ENCODE peak calls at places on chromosomes 2 and 18, in five cellular contexts. One of them, this sample, is unnamed.

GRCh38 chr2:240197439-240198139 is 57.1 kb upstream of the OTOS start:
- DNase-seq in astrocyte of the spinal cord: no peak
- DNase-seq in kidney epithelial cell: no peak
- DNase-seq in GM12865: no peak
- DNase-seq in fibroblast of lung: no peak
- DNase-seq in this sample: no peak

GRCh38 chr2:218383892-218384519 is 1.9 kb downstream of the SLC11A1 start:
- DNase-seq in GM12865: no peak
- DNase-seq in kidney epithelial cell: no peak
- DNase-seq in astrocyte of the spinal cord: no peak
- DNase-seq in fibroblast of lung: no peak
- DNase-seq in this sample: no peak

GRCh38 chr2:84906108-84906899 is 848 bp downstream of the TMSB10 start:
- DNase-seq in fibroblast of lung: no peak
- DNase-seq in kidney epithelial cell: no peak
- DNase-seq in GM12865: peak; percentile 72
- DNase-seq in astrocyte of the spinal cord: no peak
- DNase-seq in this sample: no peak

GRCh38 chr2:33859191-33859590 is 260.1 kb upstream of the FAM98A start:
- DNase-seq in fibroblast of lung: no peak
- DNase-seq in kidney epithelial cell: no peak
- DNase-seq in GM12865: no peak
- DNase-seq in astrocyte of the spinal cord: no peak
- DNase-seq in this sample: no peak

GRCh38 chr2:142601794-142602193 is 275.7 kb upstream of the KYNU start:
- DNase-seq in kidney epithelial cell: no peak
- DNase-seq in fibroblast of lung: no peak
- DNase-seq in astrocyte of the spinal cord: no peak
- DNase-seq in GM12865: no peak
- DNase-seq in this sample: no peak

GRCh38 chr2:37663390-37663789 is 8.1 kb downstream of the CDC42EP3 start:
- DNase-seq in astrocyte of the spinal cord: no peak
- DNase-seq in fibroblast of lung: no peak
- DNase-seq in GM12865: no peak
- DNase-seq in kidney epithelial cell: no peak
- DNase-seq in this sample: no peak

GRCh38 chr2:217393585-217394032 is 533.7 kb upstream of the TNP1 start:
- DNase-seq in GM12865: no peak
- DNase-seq in astrocyte of the spinal cord: peak; percentile 64
- DNase-seq in kidney epithelial cell: peak; percentile 79
- DNase-seq in fibroblast of lung: peak; percentile 94
- DNase-seq in this sample: no peak

GRCh38 chr2:38146917-38147307 is 71.0 kb upstream of the CYP1B1 start:
- DNase-seq in astrocyte of the spinal cord: peak; percentile 99
- DNase-seq in fibroblast of lung: peak; percentile 97
- DNase-seq in kidney epithelial cell: peak; percentile 96
- DNase-seq in GM12865: peak; percentile 85
- DNase-seq in this sample: peak; percentile 99

GRCh38 chr2:165010556-165010955 is 55.2 kb upstream of the SLC38A11 start:
- DNase-seq in kidney epithelial cell: no peak
- DNase-seq in fibroblast of lung: no peak
- DNase-seq in astrocyte of the spinal cord: no peak
- DNase-seq in GM12865: no peak
- DNase-seq in this sample: no peak

GRCh38 chr2:85399183-85399455 is 11.0 kb downstream of the CAPG start:
- DNase-seq in astrocyte of the spinal cord: no peak
- DNase-seq in fibroblast of lung: no peak
- DNase-seq in GM12865: no peak
- DNase-seq in kidney epithelial cell: no peak
- DNase-seq in this sample: no peak

GRCh38 chr2:1749489-1749748 is 5.1 kb upstream of the PXDN start:
- DNase-seq in fibroblast of lung: no peak
- DNase-seq in kidney epithelial cell: no peak
- DNase-seq in GM12865: no peak
- DNase-seq in astrocyte of the spinal cord: no peak
- DNase-seq in this sample: no peak

GRCh38 chr2:12923907-12924610 is 207.3 kb downstream of the TRIB2 start:
- DNase-seq in GM12865: no peak
- DNase-seq in astrocyte of the spinal cord: peak; percentile 74
- DNase-seq in kidney epithelial cell: no peak
- DNase-seq in fibroblast of lung: peak; percentile 43
- DNase-seq in this sample: peak; percentile 47

GRCh38 chr2:78416625-78417300 is 608.7 kb upstream of the REG3G start:
- DNase-seq in fibroblast of lung: no peak
- DNase-seq in kidney epithelial cell: no peak
- DNase-seq in GM12865: no peak
- DNase-seq in astrocyte of the spinal cord: no peak
- DNase-seq in this sample: no peak

GRCh38 chr2:86337235-86338099 is at the start of gene REEP1:
- DNase-seq in fibroblast of lung: no peak
- DNase-seq in kidney epithelial cell: no peak
- DNase-seq in GM12865: peak; percentile 10
- DNase-seq in astrocyte of the spinal cord: peak; percentile 1
- DNase-seq in this sample: no peak

GRCh38 chr18:35736696-35737095 is 155.2 kb downstream of the GALNT1 start:
- DNase-seq in kidney epithelial cell: no peak
- DNase-seq in GM12865: no peak
- DNase-seq in fibroblast of lung: no peak
- DNase-seq in astrocyte of the spinal cord: no peak
- DNase-seq in this sample: no peak

GRCh38 chr2:143193121-143193520 is 63.9 kb downstream of the ARHGAP15 start:
- DNase-seq in kidney epithelial cell: no peak
- DNase-seq in astrocyte of the spinal cord: no peak
- DNase-seq in fibroblast of lung: no peak
- DNase-seq in GM12865: no peak
- DNase-seq in this sample: no peak

GRCh38 chr2:135132314-135132713 is 80.2 kb downstream of the RAB3GAP1 start:
- DNase-seq in fibroblast of lung: peak; percentile 52
- DNase-seq in GM12865: no peak
- DNase-seq in kidney epithelial cell: no peak
- DNase-seq in astrocyte of the spinal cord: peak; percentile 65
- DNase-seq in this sample: peak; percentile 67

GRCh38 chr2:200447139-200447855 is 62.6 kb downstream of the KCTD18 start:
- DNase-seq in kidney epithelial cell: no peak
- DNase-seq in fibroblast of lung: peak; percentile 49
- DNase-seq in GM12865: no peak
- DNase-seq in astrocyte of the spinal cord: no peak
- DNase-seq in this sample: peak; percentile 51

GRCh38 chr18:21897811-21898210 is 157.2 kb downstream of the MIB1 start:
- DNase-seq in fibroblast of lung: peak; percentile 46
- DNase-seq in GM12865: peak; percentile 59
- DNase-seq in kidney epithelial cell: no peak
- DNase-seq in astrocyte of the spinal cord: peak; percentile 41
- DNase-seq in this sample: peak; percentile 63

GRCh38 chr2:238155761-238156694 is 2.7 kb upstream of the ERFE start:
- DNase-seq in astrocyte of the spinal cord: no peak
- DNase-seq in GM12865: no peak
- DNase-seq in fibroblast of lung: peak; percentile 12
- DNase-seq in kidney epithelial cell: no peak
- DNase-seq in this sample: peak; percentile 23

GRCh38 chr2:241804326-241805276 is 4.4 kb upstream of the NEU4 start:
- DNase-seq in astrocyte of the spinal cord: no peak
- DNase-seq in fibroblast of lung: no peak
- DNase-seq in GM12865: peak; percentile 44
- DNase-seq in kidney epithelial cell: peak; percentile 23
- DNase-seq in this sample: peak; percentile 17

GRCh38 chr2:2769481-2770431 is 438.7 kb upstream of the MYT1L start:
- DNase-seq in GM12865: no peak
- DNase-seq in astrocyte of the spinal cord: no peak
- DNase-seq in fibroblast of lung: no peak
- DNase-seq in kidney epithelial cell: no peak
- DNase-seq in this sample: no peak

GRCh38 chr18:7901657-7902056 is 334.5 kb downstream of the PTPRM start:
- DNase-seq in astrocyte of the spinal cord: no peak
- DNase-seq in fibroblast of lung: peak; percentile 39
- DNase-seq in GM12865: no peak
- DNase-seq in kidney epithelial cell: no peak
- DNase-seq in this sample: no peak

GRCh38 chr2:40394030-40394429 is 57.9 kb downstream of the SLC8A1 start:
- DNase-seq in fibroblast of lung: no peak
- DNase-seq in astrocyte of the spinal cord: no peak
- DNase-seq in kidney epithelial cell: no peak
- DNase-seq in GM12865: no peak
- DNase-seq in this sample: no peak

GRCh38 chr18:26549103-26549485 is 741 bp upstream of the KCTD1 start:
- DNase-seq in astrocyte of the spinal cord: peak; percentile 54
- DNase-seq in fibroblast of lung: peak; percentile 46
- DNase-seq in kidney epithelial cell: no peak
- DNase-seq in GM12865: peak; percentile 58
- DNase-seq in this sample: peak; percentile 57

GRCh38 chr2:25158096-25158852 is 10.1 kb downstream of the POMC start:
- DNase-seq in GM12865: no peak
- DNase-seq in kidney epithelial cell: no peak
- DNase-seq in astrocyte of the spinal cord: no peak
- DNase-seq in fibroblast of lung: no peak
- DNase-seq in this sample: no peak

GRCh38 chr2:67782443-67782842 is 280.4 kb downstream of the C1D start:
- DNase-seq in kidney epithelial cell: no peak
- DNase-seq in GM12865: no peak
- DNase-seq in fibroblast of lung: peak; percentile 46
- DNase-seq in astrocyte of the spinal cord: peak; percentile 54
- DNase-seq in this sample: peak; percentile 76

GRCh38 chr2:176585291-176585690 is 316.0 kb downstream of the MTX2 start:
- DNase-seq in fibroblast of lung: no peak
- DNase-seq in kidney epithelial cell: no peak
- DNase-seq in astrocyte of the spinal cord: no peak
- DNase-seq in GM12865: no peak
- DNase-seq in this sample: no peak

GRCh38 chr2:176584333-176584732 is 315.1 kb downstream of the MTX2 start:
- DNase-seq in fibroblast of lung: no peak
- DNase-seq in astrocyte of the spinal cord: peak; percentile 36
- DNase-seq in kidney epithelial cell: peak; percentile 88
- DNase-seq in GM12865: no peak
- DNase-seq in this sample: no peak

GRCh38 chr2:176582990-176583481 is 313.8 kb downstream of the MTX2 start:
- DNase-seq in kidney epithelial cell: peak; percentile 98
- DNase-seq in GM12865: no peak
- DNase-seq in fibroblast of lung: peak; percentile 89
- DNase-seq in astrocyte of the spinal cord: peak; percentile 96
- DNase-seq in this sample: peak; percentile 96

GRCh38 chr2:176582183-176582582 is 312.9 kb downstream of the MTX2 start:
- DNase-seq in fibroblast of lung: no peak
- DNase-seq in astrocyte of the spinal cord: peak; percentile 13
- DNase-seq in GM12865: no peak
- DNase-seq in kidney epithelial cell: no peak
- DNase-seq in this sample: no peak

GRCh38 chr2:176583530-176584101 is 314.4 kb downstream of the MTX2 start:
- DNase-seq in GM12865: no peak
- DNase-seq in fibroblast of lung: peak; percentile 2
- DNase-seq in kidney epithelial cell: no peak
- DNase-seq in astrocyte of the spinal cord: peak; percentile 62
- DNase-seq in this sample: peak; percentile 48
- H3K4me3 ChIP-seq in GM12865: no peak overlapping the region
- H3K4me3 ChIP-seq in fibroblast of lung: no peak overlapping the region
- H3K4me3 ChIP-seq in kidney epithelial cell: no peak overlapping the region
- H3K4me3 ChIP-seq in astrocyte of the spinal cord: no peak overlapping the region
- H3K4me3 ChIP-seq in this sample: no peak overlapping the region

DNA sequence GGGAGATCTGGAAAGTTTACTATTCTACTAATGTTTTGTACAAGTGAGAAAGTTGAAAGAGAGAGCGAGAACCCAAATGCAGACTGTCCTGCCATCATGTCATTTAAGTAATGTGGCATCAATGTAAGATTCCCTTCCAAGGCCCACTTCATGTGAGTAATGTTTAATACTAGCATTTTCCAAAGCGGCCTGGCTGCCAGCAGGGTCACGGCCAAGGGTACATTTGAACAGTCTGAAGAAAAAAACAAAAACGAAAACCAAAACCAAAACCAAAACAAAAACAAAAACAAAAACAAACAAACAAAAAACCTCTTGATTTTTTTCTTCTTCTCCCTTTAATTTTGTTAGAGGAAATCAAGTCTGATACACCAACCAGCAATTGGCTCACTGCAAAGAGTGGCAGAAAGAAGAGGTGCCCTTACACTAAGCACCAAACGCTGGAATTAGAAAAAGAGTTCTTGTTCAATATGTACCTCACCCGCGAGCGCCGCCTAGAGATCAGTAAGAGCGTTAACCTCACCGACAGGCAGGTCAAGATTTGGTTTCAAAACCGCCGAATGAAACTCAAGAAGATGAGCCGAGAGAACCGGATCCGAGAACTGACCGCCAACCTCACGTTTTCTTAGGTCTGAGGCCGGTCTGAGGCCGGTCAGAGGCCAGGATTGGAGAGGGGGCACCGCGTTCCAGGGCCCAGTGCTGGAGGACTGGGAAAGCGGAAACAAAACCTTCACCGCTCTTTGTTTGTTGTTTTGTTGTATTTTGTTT is 2.2 kb downstream of the HOXD10 start:
- DNase-seq in fibroblast of lung: no peak
- DNase-seq in astrocyte of the spinal cord: no peak
- DNase-seq in kidney epithelial cell: no peak
- DNase-seq in GM12865: peak; percentile 58
- DNase-seq in this sample: no peak
- TF ChIP-seq CTCF in fibroblast of lung: peak; percentile 24
- TF ChIP-seq CTCF in astrocyte of the spinal cord: peak; percentile 53
- TF ChIP-seq CTCF in kidney epithelial cell: peak; percentile 73
- TF ChIP-seq CTCF in GM12865: peak; percentile 38
- TF ChIP-seq CTCF in this sample: peak; percentile 24

GRCh38 chr2:233202531-233202944 is 48.9 kb upstream of the ATG16L1 start:
- DNase-seq in kidney epithelial cell: no peak
- DNase-seq in astrocyte of the spinal cord: no peak
- DNase-seq in fibroblast of lung: no peak
- DNase-seq in GM12865: peak; percentile 69
- DNase-seq in this sample: peak; percentile 18
- H3K4me3 ChIP-seq in kidney epithelial cell: no peak overlapping the region
- H3K4me3 ChIP-seq in astrocyte of the spinal cord: no peak overlapping the region
- H3K4me3 ChIP-seq in fibroblast of lung: no peak overlapping the region
- H3K4me3 ChIP-seq in GM12865: no peak overlapping the region
- H3K4me3 ChIP-seq in this sample: no peak overlapping the region

DNA sequence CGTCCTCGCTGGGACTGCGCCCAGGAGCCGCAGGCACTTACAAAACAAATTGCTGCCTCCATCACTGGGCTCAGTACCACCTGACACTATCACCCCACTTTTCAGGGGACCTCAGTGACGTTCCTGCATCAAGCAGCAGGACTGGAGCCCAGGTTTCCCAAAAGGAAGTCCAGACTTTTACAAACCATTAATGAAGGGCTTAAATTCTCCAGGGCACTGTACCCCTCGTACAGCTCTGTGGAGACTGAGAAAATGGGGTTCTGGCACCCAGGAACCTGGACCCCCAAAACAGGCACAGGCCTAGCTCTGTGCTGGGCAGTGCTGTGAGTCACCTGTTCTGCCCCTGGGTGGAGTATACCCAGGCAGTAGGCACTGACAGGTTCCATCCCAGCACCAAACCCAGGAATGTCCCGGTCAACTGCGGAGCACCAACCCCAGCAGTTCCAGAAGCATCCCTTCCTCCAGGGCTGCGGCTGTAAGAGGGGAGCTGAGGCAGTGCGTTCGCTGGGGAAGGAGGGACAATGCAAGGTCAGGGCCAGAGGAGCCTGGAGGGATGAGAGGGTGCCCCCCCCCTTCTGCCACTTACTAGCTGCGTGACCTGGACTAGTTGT is 24.6 kb upstream of the NOTO start:
- DNase-seq in fibroblast of lung: no peak
- DNase-seq in GM12865: no peak
- DNase-seq in astrocyte of the spinal cord: no peak
- DNase-seq in kidney epithelial cell: no peak
- DNase-seq in this sample: no peak
- TF ChIP-seq CTCF in fibroblast of lung: no peak
- TF ChIP-seq CTCF in GM12865: no peak
- TF ChIP-seq CTCF in astrocyte of the spinal cord: no peak
- TF ChIP-seq CTCF in kidney epithelial cell: no peak
- TF ChIP-seq CTCF in this sample: no peak

This sample was measured in choroid plexus epithelial cell.